ENCODE peak calls at places on chromosomes 12 and 14, in six cellular contexts. One of them, this sample, is unnamed.

GRCh38 chr12:4215862-4216541 is 57.6 kb upstream of the CCND2 start:
- DNase-seq in GM12878: peak
- DNase-seq in breast epithelium: no peak
- DNase-seq in sigmoid colon: no peak
- DNase-seq in HCT116: no peak
- DNase-seq in HL-60: no peak
- DNase-seq in this sample: no peak

GRCh38 chr14:55715889-55716288 is 135.9 kb downstream of the KTN1 start:
- DNase-seq in GM12878: no peak
- DNase-seq in breast epithelium: peak
- DNase-seq in sigmoid colon: peak
- DNase-seq in HCT116: no peak
- DNase-seq in HL-60: no peak
- DNase-seq in this sample: no peak

GRCh38 chr12:30824311-30824710 is 69.6 kb upstream of the CAPRIN2 start:
- DNase-seq in GM12878: no peak
- DNase-seq in breast epithelium: no peak
- DNase-seq in sigmoid colon: no peak
- DNase-seq in HCT116: no peak
- DNase-seq in HL-60: no peak
- DNase-seq in this sample: no peak

GRCh38 chr12:66405395-66405794 is 103.1 kb downstream of the HELB start:
- DNase-seq in GM12878: no peak
- DNase-seq in breast epithelium: no peak
- DNase-seq in sigmoid colon: no peak
- DNase-seq in HCT116: no peak
- DNase-seq in HL-60: no peak
- DNase-seq in this sample: no peak

GRCh38 chr14:63893701-63894458 is 41.1 kb downstream of the SYNE2 start:
- DNase-seq in GM12878: no peak
- DNase-seq in breast epithelium: no peak
- DNase-seq in sigmoid colon: peak
- DNase-seq in HCT116: no peak
- DNase-seq in HL-60: no peak
- DNase-seq in this sample: peak

GRCh38 chr12:122336015-122336946 is 70.0 kb upstream of the VPS33A start:
- DNase-seq in GM12878: no peak
- DNase-seq in breast epithelium: no peak
- DNase-seq in sigmoid colon: no peak
- DNase-seq in HCT116: peak
- DNase-seq in HL-60: no peak
- DNase-seq in this sample: no peak

GRCh38 chr14:104681689-104682074 is 7.7 kb upstream of the INF2 start:
- DNase-seq in GM12878: no peak
- DNase-seq in breast epithelium: peak
- DNase-seq in sigmoid colon: peak
- DNase-seq in HCT116: no peak
- DNase-seq in HL-60: no peak
- DNase-seq in this sample: peak

GRCh38 chr14:67526676-67527459 is 6.2 kb upstream of the PLEKHH1 start:
- DNase-seq in GM12878: peak
- DNase-seq in breast epithelium: no peak
- DNase-seq in sigmoid colon: no peak
- DNase-seq in HCT116: peak
- DNase-seq in HL-60: no peak
- DNase-seq in this sample: peak

GRCh38 chr12:113239288-113239771 is 18.1 kb downstream of the TPCN1 start:
- DNase-seq in GM12878: no peak
- DNase-seq in breast epithelium: no peak
- DNase-seq in sigmoid colon: peak
- DNase-seq in HCT116: no peak
- DNase-seq in HL-60: no peak
- DNase-seq in this sample: no peak

GRCh38 chr14:58138719-58139482 is 13.1 kb downstream of the ARMH4 start:
- DNase-seq in GM12878: no peak
- DNase-seq in breast epithelium: no peak
- DNase-seq in sigmoid colon: no peak
- DNase-seq in HCT116: no peak
- DNase-seq in HL-60: no peak
- DNase-seq in this sample: no peak

GRCh38 chr14:106605548-106606448 is 1079.4 kb downstream of the TMEM121 start:
- DNase-seq in GM12878: peak
- DNase-seq in breast epithelium: no peak
- DNase-seq in sigmoid colon: no peak
- DNase-seq in HCT116: no peak
- DNase-seq in HL-60: no peak
- DNase-seq in this sample: no peak

GRCh38 chr12:126191037-126191891 is 1126.0 kb downstream of the AACS start:
- DNase-seq in GM12878: no peak
- DNase-seq in breast epithelium: no peak
- DNase-seq in sigmoid colon: no peak
- DNase-seq in HCT116: no peak
- DNase-seq in HL-60: no peak
- DNase-seq in this sample: no peak

GRCh38 chr14:104224516-104225281 is 86.3 kb downstream of the KIF26A start:
- DNase-seq in GM12878: no peak
- DNase-seq in breast epithelium: no peak
- DNase-seq in sigmoid colon: no peak
- DNase-seq in HCT116: no peak
- DNase-seq in HL-60: no peak
- DNase-seq in this sample: no peak

GRCh38 chr12:75560167-75560566 is 48.8 kb upstream of the KRR1 start:
- DNase-seq in GM12878: no peak
- DNase-seq in breast epithelium: no peak
- DNase-seq in sigmoid colon: no peak
- DNase-seq in HCT116: no peak
- DNase-seq in HL-60: no peak
- DNase-seq in this sample: no peak

GRCh38 chr12:51320695-51321320 is 3.2 kb downstream of the BIN2 start:
- DNase-seq in GM12878: no peak
- DNase-seq in breast epithelium: no peak
- DNase-seq in sigmoid colon: no peak
- DNase-seq in HCT116: no peak
- DNase-seq in HL-60: no peak
- DNase-seq in this sample: no peak
- H3K4me3 ChIP-seq in GM12878: peak
- H3K4me3 ChIP-seq in breast epithelium: no peak
- H3K4me3 ChIP-seq in sigmoid colon: no peak
- H3K4me3 ChIP-seq in HCT116: no peak
- H3K4me3 ChIP-seq in HL-60: no peak
- H3K4me3 ChIP-seq in this sample: no peak

GRCh38 chr14:21204167-21205025 is 48.5 kb upstream of the OR5AU1 start:
- DNase-seq in GM12878: no peak
- DNase-seq in breast epithelium: no peak
- DNase-seq in sigmoid colon: no peak
- DNase-seq in HCT116: no peak
- DNase-seq in HL-60: no peak
- DNase-seq in this sample: no peak
- TF ChIP-seq POLR2AphosphoS5 in GM12878: no peak
- TF ChIP-seq POLR2AphosphoS5 in breast epithelium: no peak
- TF ChIP-seq POLR2AphosphoS5 in sigmoid colon: no peak
- TF ChIP-seq POLR2AphosphoS5 in HCT116: peak
- TF ChIP-seq POLR2AphosphoS5 in HL-60: peak
- TF ChIP-seq POLR2AphosphoS5 in this sample: no peak

GRCh38 chr12:93451423-93452158 is 9.8 kb upstream of the UBE2N start:
- DNase-seq in GM12878: no peak
- DNase-seq in breast epithelium: no peak
- DNase-seq in sigmoid colon: no peak
- DNase-seq in HCT116: no peak
- DNase-seq in HL-60: no peak
- DNase-seq in this sample: no peak
- TF ChIP-seq CTCF in GM12878: no peak
- TF ChIP-seq CTCF in breast epithelium: no peak
- TF ChIP-seq CTCF in sigmoid colon: no peak
- TF ChIP-seq CTCF in HCT116: no peak
- TF ChIP-seq CTCF in HL-60: no peak
- TF ChIP-seq CTCF in this sample: no peak

GRCh38 chr12:57093412-57094193 is 4.7 kb downstream of the NAB2 start:
- DNase-seq in GM12878: no peak
- DNase-seq in breast epithelium: peak
- DNase-seq in sigmoid colon: peak
- DNase-seq in HCT116: no peak
- DNase-seq in HL-60: no peak
- DNase-seq in this sample: peak
- H3K4me3 ChIP-seq in GM12878: peak
- H3K4me3 ChIP-seq in breast epithelium: peak
- H3K4me3 ChIP-seq in sigmoid colon: no peak
- H3K4me3 ChIP-seq in HCT116: no peak
- H3K4me3 ChIP-seq in HL-60: no peak
- H3K4me3 ChIP-seq in this sample: no peak

GRCh38 chr12:88361493-88361892 is 218.8 kb downstream of the KITLG start:
- DNase-seq in GM12878: no peak
- DNase-seq in breast epithelium: no peak
- DNase-seq in sigmoid colon: no peak
- DNase-seq in HCT116: no peak
- DNase-seq in HL-60: no peak
- DNase-seq in this sample: no peak
- TF ChIP-seq POLR2AphosphoS5 in GM12878: no peak
- TF ChIP-seq POLR2AphosphoS5 in breast epithelium: no peak
- TF ChIP-seq POLR2AphosphoS5 in sigmoid colon: no peak
- TF ChIP-seq POLR2AphosphoS5 in HCT116: no peak
- TF ChIP-seq POLR2AphosphoS5 in HL-60: no peak
- TF ChIP-seq POLR2AphosphoS5 in this sample: no peak

This sample was measured in prostate gland.